ENCODE peak calls at places on chromosomes 13 and 19, in eight cellular contexts. One of them, this sample, is unnamed.

GRCh38 chr13:45536224-45536623 is 71.5 kb downstream of the COG3 start:
- DNase-seq in effector memory CD4-positive, alpha-beta T cell: no peak
- DNase-seq in tibial nerve: no peak
- DNase-seq in transverse colon: no peak
- DNase-seq in heart right ventricle: no peak
- DNase-seq in fibroblast of lung: no peak
- DNase-seq in lower lobe of right lung: no peak
- DNase-seq in IMR-90: no peak
- DNase-seq in this sample: no peak

GRCh38 chr13:95256086-95256485 is 45.2 kb downstream of the ABCC4 start:
- DNase-seq in transverse colon: no peak
- DNase-seq in IMR-90: peak; percentile 97
- DNase-seq in lower lobe of right lung: no peak
- DNase-seq in heart right ventricle: no peak
- DNase-seq in tibial nerve: no peak
- DNase-seq in fibroblast of lung: peak; percentile 99
- DNase-seq in effector memory CD4-positive, alpha-beta T cell: no peak
- DNase-seq in this sample: no peak

GRCh38 chr13:43730642-43731041 is 56.1 kb downstream of the ENOX1 start:
- DNase-seq in tibial nerve: no peak
- DNase-seq in IMR-90: peak; percentile 80
- DNase-seq in lower lobe of right lung: no peak
- DNase-seq in transverse colon: peak; percentile 14
- DNase-seq in effector memory CD4-positive, alpha-beta T cell: no peak
- DNase-seq in heart right ventricle: peak; percentile 23
- DNase-seq in fibroblast of lung: peak; percentile 7
- DNase-seq in this sample: no peak

GRCh38 chr13:42274386-42275097 is 2.6 kb downstream of the AKAP11 start:
- DNase-seq in lower lobe of right lung: no peak
- DNase-seq in transverse colon: no peak
- DNase-seq in IMR-90: no peak
- DNase-seq in fibroblast of lung: no peak
- DNase-seq in tibial nerve: no peak
- DNase-seq in effector memory CD4-positive, alpha-beta T cell: no peak
- DNase-seq in heart right ventricle: no peak
- DNase-seq in this sample: peak; percentile 33

GRCh38 chr19:11151181-11151580 is 4.4 kb downstream of the SPC24 start:
- DNase-seq in fibroblast of lung: no peak
- DNase-seq in effector memory CD4-positive, alpha-beta T cell: no peak
- DNase-seq in IMR-90: no peak
- DNase-seq in tibial nerve: no peak
- DNase-seq in lower lobe of right lung: no peak
- DNase-seq in heart right ventricle: peak; percentile 55
- DNase-seq in transverse colon: no peak
- DNase-seq in this sample: no peak

GRCh38 chr19:18662972-18663732 is 20.3 kb upstream of the CRTC1 start:
- DNase-seq in tibial nerve: no peak
- DNase-seq in fibroblast of lung: no peak
- DNase-seq in lower lobe of right lung: no peak
- DNase-seq in IMR-90: no peak
- DNase-seq in effector memory CD4-positive, alpha-beta T cell: no peak
- DNase-seq in transverse colon: no peak
- DNase-seq in heart right ventricle: no peak
- DNase-seq in this sample: no peak

GRCh38 chr13:25046985-25047660 is 48.8 kb upstream of the PABPC3 start:
- DNase-seq in heart right ventricle: no peak
- DNase-seq in effector memory CD4-positive, alpha-beta T cell: no peak
- DNase-seq in IMR-90: peak; percentile 18
- DNase-seq in tibial nerve: no peak
- DNase-seq in fibroblast of lung: peak; percentile 49
- DNase-seq in lower lobe of right lung: no peak
- DNase-seq in transverse colon: no peak
- DNase-seq in this sample: peak; percentile 51

GRCh38 chr13:114161644-114162532 is 17.2 kb upstream of the CFAP97D2 start:
- DNase-seq in IMR-90: peak; percentile 19
- DNase-seq in effector memory CD4-positive, alpha-beta T cell: no peak
- DNase-seq in fibroblast of lung: peak; percentile 34
- DNase-seq in lower lobe of right lung: peak; percentile 78
- DNase-seq in tibial nerve: no peak
- DNase-seq in transverse colon: peak; percentile 84
- DNase-seq in heart right ventricle: peak; percentile 29
- DNase-seq in this sample: peak; percentile 84

GRCh38 chr13:98461525-98462240 is 115.2 kb downstream of the STK24 start:
- DNase-seq in IMR-90: no peak
- DNase-seq in fibroblast of lung: no peak
- DNase-seq in transverse colon: no peak
- DNase-seq in tibial nerve: no peak
- DNase-seq in heart right ventricle: no peak
- DNase-seq in lower lobe of right lung: no peak
- DNase-seq in effector memory CD4-positive, alpha-beta T cell: no peak
- DNase-seq in this sample: no peak

DNA sequence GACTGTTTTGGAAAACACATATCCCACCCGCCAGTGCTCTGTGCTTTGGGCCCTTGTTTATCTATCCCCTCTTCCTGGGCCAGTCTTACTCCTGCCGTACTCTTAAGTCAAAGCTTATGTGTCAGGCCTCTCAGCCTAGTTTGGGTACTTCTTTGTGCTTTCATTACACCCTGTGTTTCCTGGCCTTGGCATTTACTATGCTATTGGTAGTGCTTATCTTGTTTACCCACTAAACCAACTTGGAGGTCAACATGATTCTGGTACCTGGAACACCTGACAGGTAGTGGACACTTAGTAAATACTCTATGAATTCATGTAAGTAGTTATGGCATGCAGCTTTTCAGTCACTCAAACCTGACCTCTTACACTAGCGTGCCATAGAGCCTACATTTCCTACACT is 2.4 kb downstream of the POLR1D start:
- DNase-seq in transverse colon: no peak
- DNase-seq in tibial nerve: no peak
- DNase-seq in heart right ventricle: no peak
- DNase-seq in effector memory CD4-positive, alpha-beta T cell: no peak
- DNase-seq in IMR-90: no peak
- DNase-seq in fibroblast of lung: no peak
- DNase-seq in lower lobe of right lung: no peak
- DNase-seq in this sample: no peak
- H3K4me1 ChIP-seq in transverse colon: peaks cover 24% of the 10 kb centered on the region
- H3K4me1 ChIP-seq in tibial nerve: peaks cover 13% of the 10 kb centered on the region
- H3K4me1 ChIP-seq in heart right ventricle: peaks cover 26% of the 10 kb centered on the region
- H3K4me1 ChIP-seq in effector memory CD4-positive, alpha-beta T cell: peaks cover 11% of the 10 kb centered on the region
- H3K4me1 ChIP-seq in IMR-90: no peaks in the 10 kb centered on the region
- H3K4me1 ChIP-seq in fibroblast of lung: peaks cover 3% of the 10 kb centered on the region
- H3K4me1 ChIP-seq in lower lobe of right lung: peaks cover 33% of the 10 kb centered on the region
- H3K4me1 ChIP-seq in this sample: peaks cover 5% of the 10 kb centered on the region

DNA sequence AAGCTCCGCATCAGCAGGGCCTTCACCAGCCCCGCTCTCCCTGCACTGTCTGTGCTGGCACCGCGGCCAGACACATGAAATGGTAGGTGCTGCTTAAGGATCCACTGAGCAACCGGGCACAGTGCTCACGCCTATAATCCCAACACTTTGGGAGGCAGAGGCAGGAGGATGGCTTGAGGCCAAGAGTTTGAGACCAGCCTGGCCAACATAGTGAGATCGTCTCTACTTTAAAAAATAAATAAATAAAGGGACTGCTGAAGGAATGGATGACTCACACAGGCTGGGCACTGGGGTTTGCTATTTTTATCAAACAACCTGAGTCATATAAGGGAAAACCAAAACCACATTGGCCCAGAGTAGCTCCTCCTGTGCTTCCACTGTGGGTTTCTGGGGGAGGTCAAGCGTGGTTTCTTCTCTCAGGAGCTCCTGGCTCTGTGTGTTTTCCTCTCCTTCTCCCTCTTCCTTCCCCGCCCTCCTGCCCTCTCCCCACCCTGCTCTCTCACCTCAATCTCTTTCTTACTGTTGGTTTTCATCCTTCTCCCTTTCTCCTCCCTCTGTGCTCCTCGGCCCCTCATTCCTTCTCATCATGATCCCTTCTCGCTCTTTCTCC is 21.3 kb downstream of the VRK3 start:
- DNase-seq in transverse colon: peak; percentile 15
- DNase-seq in lower lobe of right lung: no peak
- DNase-seq in IMR-90: peak; percentile 97
- DNase-seq in effector memory CD4-positive, alpha-beta T cell: no peak
- DNase-seq in tibial nerve: no peak
- DNase-seq in heart right ventricle: peak; percentile 16
- DNase-seq in fibroblast of lung: peak; percentile 97
- DNase-seq in this sample: no peak
- H3K27ac ChIP-seq in transverse colon: peak overlapping the region; percentile 69
- H3K27ac ChIP-seq in lower lobe of right lung: no peak overlapping the region
- H3K27ac ChIP-seq in IMR-90: peak overlapping the region; percentile 80
- H3K27ac ChIP-seq in effector memory CD4-positive, alpha-beta T cell: no peak overlapping the region
- H3K27ac ChIP-seq in tibial nerve: peak overlapping the region; percentile 78
- H3K27ac ChIP-seq in heart right ventricle: no peak overlapping the region
- H3K27ac ChIP-seq in fibroblast of lung: peak overlapping the region; percentile 67
- H3K27ac ChIP-seq in this sample: no peak overlapping the region

GRCh38 chr19:3723883-3724282 is 15.7 kb downstream of the TJP3 start:
- DNase-seq in IMR-90: no peak
- DNase-seq in fibroblast of lung: no peak
- DNase-seq in transverse colon: no peak
- DNase-seq in tibial nerve: no peak
- DNase-seq in effector memory CD4-positive, alpha-beta T cell: no peak
- DNase-seq in heart right ventricle: no peak
- DNase-seq in lower lobe of right lung: no peak
- DNase-seq in this sample: no peak

GRCh38 chr19:3721131-3721899 is 13.1 kb downstream of the TJP3 start:
- DNase-seq in tibial nerve: no peak
- DNase-seq in lower lobe of right lung: peak; percentile 91
- DNase-seq in IMR-90: peak; percentile 75
- DNase-seq in transverse colon: peak; percentile 97
- DNase-seq in fibroblast of lung: peak; percentile 80
- DNase-seq in effector memory CD4-positive, alpha-beta T cell: peak; percentile 86
- DNase-seq in heart right ventricle: peak; percentile 78
- DNase-seq in this sample: peak; percentile 82

GRCh38 chr19:3721900-3722442 is 13.8 kb downstream of the TJP3 start:
- DNase-seq in tibial nerve: no peak
- DNase-seq in IMR-90: no peak
- DNase-seq in heart right ventricle: no peak
- DNase-seq in fibroblast of lung: no peak
- DNase-seq in lower lobe of right lung: no peak
- DNase-seq in transverse colon: no peak
- DNase-seq in effector memory CD4-positive, alpha-beta T cell: no peak
- DNase-seq in this sample: no peak

GRCh38 chr19:3723110-3723488 is 14.9 kb downstream of the TJP3 start:
- DNase-seq in fibroblast of lung: no peak
- DNase-seq in heart right ventricle: no peak
- DNase-seq in IMR-90: no peak
- DNase-seq in tibial nerve: no peak
- DNase-seq in effector memory CD4-positive, alpha-beta T cell: no peak
- DNase-seq in lower lobe of right lung: no peak
- DNase-seq in transverse colon: no peak
- DNase-seq in this sample: no peak

DNA sequence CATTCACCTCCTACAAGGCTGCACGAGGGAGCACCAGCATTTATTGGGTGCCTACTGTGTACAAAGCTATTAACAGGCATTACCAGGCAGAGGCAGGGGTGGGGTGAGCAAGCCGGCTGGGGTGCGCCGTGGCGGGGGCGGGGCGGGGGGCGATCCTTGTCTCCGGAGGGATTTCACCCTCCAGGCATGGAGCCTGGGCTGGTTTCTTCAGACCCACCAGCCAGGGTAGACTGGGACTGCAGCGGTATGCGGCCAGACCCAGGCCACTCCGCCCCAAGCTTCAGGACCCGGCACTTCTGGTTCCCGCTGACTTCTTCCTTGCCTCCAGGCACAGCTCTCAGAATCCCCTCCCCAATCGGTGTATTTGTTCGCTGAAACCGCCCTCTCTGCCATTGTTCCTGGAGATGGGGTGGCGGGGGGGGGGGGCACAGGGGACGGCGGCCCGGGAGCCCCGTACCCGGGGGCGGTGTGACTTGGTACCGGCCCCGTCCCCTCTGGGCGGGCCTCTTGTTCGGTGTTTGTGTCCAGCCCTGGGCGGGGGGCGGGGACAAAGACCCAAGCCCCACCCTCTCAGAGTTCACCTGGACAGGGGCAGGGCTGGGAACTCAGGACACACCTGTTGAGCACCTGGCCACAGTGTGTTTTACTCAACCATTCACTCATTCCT is 14.4 kb downstream of the TJP3 start:
- DNase-seq in IMR-90: no peak
- DNase-seq in transverse colon: peak; percentile 87
- DNase-seq in fibroblast of lung: no peak
- DNase-seq in effector memory CD4-positive, alpha-beta T cell: no peak
- DNase-seq in heart right ventricle: no peak
- DNase-seq in lower lobe of right lung: peak; percentile 60
- DNase-seq in tibial nerve: no peak
- DNase-seq in this sample: no peak
- H3K4me3 ChIP-seq in IMR-90: no peak overlapping the region
- H3K4me3 ChIP-seq in transverse colon: peak overlapping the region; percentile 46
- H3K4me3 ChIP-seq in fibroblast of lung: no peak overlapping the region
- H3K4me3 ChIP-seq in effector memory CD4-positive, alpha-beta T cell: peak overlapping the region; percentile 77
- H3K4me3 ChIP-seq in heart right ventricle: no peak overlapping the region
- H3K4me3 ChIP-seq in lower lobe of right lung: peak overlapping the region; percentile 48
- H3K4me3 ChIP-seq in tibial nerve: no peak overlapping the region
- H3K4me3 ChIP-seq in this sample: no peak overlapping the region

GRCh38 chr13:40781717-40782116 is 7.7 kb upstream of the SLC25A15 start:
- DNase-seq in tibial nerve: no peak
- DNase-seq in heart right ventricle: no peak
- DNase-seq in transverse colon: no peak
- DNase-seq in IMR-90: no peak
- DNase-seq in effector memory CD4-positive, alpha-beta T cell: no peak
- DNase-seq in lower lobe of right lung: no peak
- DNase-seq in fibroblast of lung: no peak
- DNase-seq in this sample: no peak
- H3K4me1 ChIP-seq in tibial nerve: peaks cover 3% of the 10 kb centered on the region
- H3K4me1 ChIP-seq in heart right ventricle: peaks cover 16% of the 10 kb centered on the region
- H3K4me1 ChIP-seq in transverse colon: no peaks in the 10 kb centered on the region
- H3K4me1 ChIP-seq in IMR-90: peaks cover 8% of the 10 kb centered on the region
- H3K4me1 ChIP-seq in effector memory CD4-positive, alpha-beta T cell: peaks cover 11% of the 10 kb centered on the region
- H3K4me1 ChIP-seq in lower lobe of right lung: peaks cover 11% of the 10 kb centered on the region
- H3K4me1 ChIP-seq in fibroblast of lung: peaks cover 6% of the 10 kb centered on the region
- H3K4me1 ChIP-seq in this sample: no peaks in the 10 kb centered on the region

DNA sequence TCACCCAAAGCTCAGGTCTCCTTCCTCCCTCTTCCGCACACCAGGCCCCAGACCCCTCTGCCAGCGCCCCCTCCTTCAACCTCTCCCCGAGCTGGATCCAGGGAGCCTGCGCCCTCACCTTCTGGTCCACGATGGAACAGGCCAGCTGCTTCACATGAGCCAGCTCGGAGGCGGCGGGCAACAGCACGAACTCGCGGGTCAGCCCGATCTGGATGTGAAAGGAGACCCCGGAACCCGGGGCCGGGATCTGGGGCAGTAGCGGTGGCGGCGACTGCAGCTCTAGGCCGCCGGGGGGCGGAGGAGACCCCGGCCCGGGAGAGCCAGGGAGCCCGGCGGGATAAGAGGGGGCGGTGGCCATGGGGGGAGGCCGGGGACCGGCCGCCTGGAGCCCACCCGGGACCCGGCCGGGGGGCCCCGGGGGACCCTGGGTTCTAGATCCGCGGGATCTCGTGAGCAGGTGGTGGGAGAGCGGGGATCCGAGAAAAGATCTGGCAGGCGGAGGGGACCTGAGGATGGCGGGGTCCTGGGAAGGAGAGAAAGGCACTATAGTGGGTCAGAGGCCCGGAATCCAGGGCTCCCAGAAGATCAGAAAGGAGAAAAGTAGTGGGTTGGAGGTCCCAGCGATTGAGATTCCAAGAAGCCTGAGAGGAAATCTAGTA is 772 bp downstream of the PRKD2 start:
- DNase-seq in IMR-90: no peak
- DNase-seq in effector memory CD4-positive, alpha-beta T cell: no peak
- DNase-seq in tibial nerve: no peak
- DNase-seq in fibroblast of lung: no peak
- DNase-seq in lower lobe of right lung: peak; percentile 56
- DNase-seq in heart right ventricle: no peak
- DNase-seq in transverse colon: peak; percentile 44
- DNase-seq in this sample: peak; percentile 62
- H3K27ac ChIP-seq in IMR-90: peak overlapping the region; percentile 87
- H3K27ac ChIP-seq in effector memory CD4-positive, alpha-beta T cell: peak overlapping the region; percentile 89
- H3K27ac ChIP-seq in tibial nerve: peak overlapping the region; percentile 98
- H3K27ac ChIP-seq in fibroblast of lung: peak overlapping the region; percentile 78
- H3K27ac ChIP-seq in lower lobe of right lung: peak overlapping the region; percentile 89
- H3K27ac ChIP-seq in heart right ventricle: peak overlapping the region; percentile 91
- H3K27ac ChIP-seq in transverse colon: peak overlapping the region; percentile 96
- H3K27ac ChIP-seq in this sample: peak overlapping the region; percentile 64

GRCh38 chr19:55373318-55373992 is 3.2 kb upstream of the TMEM190 start:
- DNase-seq in IMR-90: no peak
- DNase-seq in transverse colon: no peak
- DNase-seq in fibroblast of lung: no peak
- DNase-seq in heart right ventricle: no peak
- DNase-seq in lower lobe of right lung: no peak
- DNase-seq in tibial nerve: no peak
- DNase-seq in effector memory CD4-positive, alpha-beta T cell: no peak
- DNase-seq in this sample: no peak
- H3K4me3 ChIP-seq in IMR-90: no peak overlapping the region
- H3K4me3 ChIP-seq in transverse colon: no peak overlapping the region
- H3K4me3 ChIP-seq in fibroblast of lung: no peak overlapping the region
- H3K4me3 ChIP-seq in heart right ventricle: no peak overlapping the region
- H3K4me3 ChIP-seq in lower lobe of right lung: no peak overlapping the region
- H3K4me3 ChIP-seq in tibial nerve: no peak overlapping the region
- H3K4me3 ChIP-seq in effector memory CD4-positive, alpha-beta T cell: no peak overlapping the region
- H3K4me3 ChIP-seq in this sample: no peak overlapping the region